ENCODE peak calls at places on chromosomes 16 and 17, in four cellular contexts. S, N, O and H are unnamed samples.

GRCh38 chr16:14545346-14545884 is 84.6 kb downstream of the PARN start:
- DNase-seq in S (no peak), N (no peak), O (no peak), H (no peak)

GRCh38 chr17:74715144-74715543 is 2.4 kb upstream of the CD300LF start:
- DNase-seq in S (no peak), N (no peak), O (peak), H (no peak)

GRCh38 chr17:82876602-82877391 is 37.0 kb upstream of the ZNF750 start:
- DNase-seq in S (no peak), N (no peak), O (peak), H (peak)

GRCh38 chr17:11720816-11721215 is 122.5 kb downstream of the DNAH9 start:
- DNase-seq in S (no peak), N (no peak), O (no peak), H (no peak)

GRCh38 chr16:73210686-73211085 is 162.8 kb upstream of the ZFHX3 start:
- DNase-seq in S (no peak), N (no peak), O (no peak), H (no peak)

GRCh38 chr17:80774146-80774545 is 217.5 kb upstream of the CHMP6 start:
- DNase-seq in S (no peak), N (no peak), O (no peak), H (no peak)

GRCh38 chr16:67641779-67642708 is 2.9 kb upstream of the CARMIL2 start:
- DNase-seq in S (peak), N (no peak), O (peak), H (no peak)

GRCh38 chr17:34755371-34755770 is 176.0 kb downstream of the TMEM132E start:
- DNase-seq in S (no peak), N (no peak), O (no peak), H (no peak)

GRCh38 chr16:89153848-89154271 is 17.7 kb upstream of the CDH15 start:
- DNase-seq in S (no peak), N (no peak), O (no peak), H (no peak)

GRCh38 chr16:67674851-67675578 is 8.4 kb downstream of the C16orf86 start:
- DNase-seq in S (no peak), N (no peak), O (no peak), H (no peak)

GRCh38 chr16:85490971-85491771 is 122.0 kb upstream of the GSE1 start:
- DNase-seq in S (no peak), N (no peak), O (peak), H (peak)